ENCODE peak calls at places on chromosomes 5 and 9, in eight cellular contexts. H is breast epithelium, R is cardiac muscle cell, X is tibial artery, J is lung, N is PC-9, A is fibroblast of lung, V is mucosa of descending colon. D is an unnamed sample. For H3K4me1, the result is how much of the 10 kb centered on the place peaks cover.

GRCh38 chr9:136823136-136824046 is 15.6 kb downstream of the RABL6 start:
- DNase-seq in H (no peak), R (no peak), X (no peak), J (no peak), N (no peak), A (no peak), V (no peak), D (no peak)

GRCh38 chr5:134227259-134227658 is 1.4 kb upstream of the PPP2CA start:
- DNase-seq in H (no peak), R (no peak), X (no peak), J (no peak), N (peak), A (no peak), V (peak), D (no peak)

GRCh38 chr9:113386571-113387393 is 10.0 kb upstream of the HDHD3 start:
- DNase-seq in H (no peak), R (no peak), X (no peak), J (no peak), N (no peak), A (no peak), V (peak), D (no peak)

GRCh38 chr5:78060421-78060820 is 234.1 kb downstream of the AP3B1 start:
- DNase-seq in H (no peak), R (peak), X (no peak), J (no peak), N (no peak), A (peak), V (no peak), D (no peak)

GRCh38 chr5:88555658-88556057 is 287.0 kb upstream of the TMEM161B start:
- DNase-seq in H (no peak), R (no peak), X (no peak), J (no peak), N (no peak), A (no peak), V (no peak), D (no peak)

GRCh38 chr5:78587775-78588291 is 60.7 kb downstream of the LHFPL2 start:
- DNase-seq in H (no peak), R (peak), X (peak), J (no peak), N (no peak), A (peak), V (no peak), D (no peak)

GRCh38 chr5:96629774-96630173 is 32.4 kb upstream of the CAST start:
- DNase-seq in H (no peak), R (peak), X (peak), J (peak), N (peak), A (peak), V (no peak), D (no peak)

GRCh38 chr5:73311291-73312110 is 137.1 kb downstream of the FOXD1 start:
- DNase-seq in H (no peak), R (peak), X (peak), J (no peak), N (peak), A (peak), V (no peak), D (no peak)

GRCh38 chr9:17520264-17521058 is 58.4 kb upstream of the SH3GL2 start:
- DNase-seq in H (no peak), R (no peak), X (no peak), J (no peak), N (no peak), A (no peak), V (no peak), D (no peak)

GRCh38 chr9:135480071-135480941 is 724 bp downstream of the PPP1R26 start:
- DNase-seq in H (no peak), R (peak), X (no peak), J (no peak), N (peak), A (peak), V (peak), D (peak)

GRCh38 chr5:6574111-6574510 is 58.7 kb downstream of the NSUN2 start:
- DNase-seq in H (no peak), R (no peak), X (no peak), J (peak), N (no peak), A (no peak), V (no peak), D (no peak)

GRCh38 chr5:757931-758697 is 26.4 kb downstream of the ZDHHC11B start:
- DNase-seq in H (peak), R (no peak), X (no peak), J (peak), N (peak), A (no peak), V (peak), D (no peak)

GRCh38 chr9:6564868-6565267 is 80.7 kb downstream of the GLDC start:
- DNase-seq in H (no peak), R (peak), X (peak), J (no peak), N (no peak), A (peak), V (no peak), D (no peak)

GRCh38 chr5:151118898-151119600 is 38.2 kb upstream of the TNIP1 start:
- DNase-seq in H (no peak), R (no peak), X (no peak), J (no peak), N (no peak), A (no peak), V (no peak), D (no peak)

GRCh38 chr5:170228756-170229459 is 3.9 kb upstream of the C5orf58 start:
- DNase-seq in H (no peak), R (no peak), X (no peak), J (no peak), N (no peak), A (no peak), V (no peak), D (no peak)

GRCh38 chr5:148733601-148734438 is 79.5 kb upstream of the HTR4 start:
- DNase-seq in H (peak), R (peak), X (peak), J (peak), N (peak), A (peak), V (no peak), D (peak)

GRCh38 chr5:139666551-139666950 is 18.4 kb downstream of the CXXC5 start:
- DNase-seq in H (no peak), R (no peak), X (no peak), J (no peak), N (no peak), A (no peak), V (no peak), D (no peak)

GRCh38 chr5:145701404-145701803 is 133.7 kb downstream of the PRELID2 start:
- DNase-seq in H (no peak), R (no peak), X (no peak), J (no peak), N (no peak), A (no peak), V (no peak), D (no peak)

GRCh38 chr9:136527721-136528710 is 17.8 kb downstream of the NOTCH1 start:
- DNase-seq in H (no peak), R (no peak), X (no peak), J (no peak), N (no peak), A (no peak), V (peak), D (no peak)

GRCh38 chr5:103119067-103119764 is 722 bp downstream of the GIN1 start:
- DNase-seq in H (no peak), R (no peak), X (no peak), J (no peak), N (no peak), A (peak), V (no peak), D (no peak)
- H3K4me1 ChIP-seq in H (under half), R (under half), X (under half), J (under half), N (under half), A (under half), V (under half), D (under half)

DNA sequence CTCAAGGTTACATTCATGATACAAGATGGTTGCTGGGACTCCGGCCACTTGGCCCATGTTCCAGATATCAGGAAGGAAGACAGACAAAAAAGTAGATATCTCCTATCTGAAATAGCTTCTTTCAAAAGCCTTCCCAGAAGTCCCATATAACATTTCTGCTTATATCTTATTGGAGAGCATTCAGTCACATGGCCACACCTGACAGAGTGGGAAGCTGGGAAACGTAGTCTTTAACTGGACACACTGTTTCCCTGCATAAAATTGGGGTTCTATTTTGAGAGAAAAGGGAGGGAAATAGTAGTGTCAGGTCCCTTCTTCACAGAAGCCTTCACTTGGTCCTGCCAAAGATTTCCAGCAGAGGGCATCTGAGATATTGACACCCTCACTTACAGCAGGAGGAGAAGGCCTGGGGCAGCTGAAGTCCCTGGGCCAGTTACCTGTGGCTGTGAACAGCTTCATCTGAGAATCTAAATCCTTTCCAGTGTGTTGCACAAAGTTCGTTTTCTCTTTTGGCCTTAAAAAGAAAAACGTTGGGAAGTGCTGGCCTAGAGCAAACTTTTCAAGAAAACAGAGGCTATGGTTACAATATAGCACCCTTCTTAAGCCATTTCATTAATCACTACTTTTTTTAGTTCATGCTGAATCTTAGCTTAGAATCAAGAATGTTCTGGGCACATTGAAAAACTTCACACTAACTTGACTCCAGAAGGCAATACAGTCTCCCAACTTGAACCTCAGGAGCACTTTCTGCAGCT is 33.5 kb downstream of the SPEF2 start:
- DNase-seq in H (no peak), R (peak), X (no peak), J (no peak), N (peak), A (peak), V (no peak), D (no peak)
- TF ChIP-seq CTCF in H (no peak), R (peak), X (peak), J (peak), N (peak), A (peak), V (no peak), D (peak)

GRCh38 chr9:127565231-127565630 is 46.8 kb upstream of the STXBP1 start:
- DNase-seq in H (no peak), R (no peak), X (no peak), J (no peak), N (no peak), A (no peak), V (no peak), D (no peak)

GRCh38 chr9:127562271-127562780 is 49.8 kb upstream of the STXBP1 start:
- DNase-seq in H (no peak), R (no peak), X (no peak), J (no peak), N (no peak), A (no peak), V (peak), D (no peak)

GRCh38 chr9:127562841-127563523 is 49.1 kb upstream of the STXBP1 start:
- DNase-seq in H (no peak), R (peak), X (no peak), J (no peak), N (no peak), A (peak), V (no peak), D (no peak)

GRCh38 chr9:127561491-127562270 is 50.4 kb upstream of the STXBP1 start:
- DNase-seq in H (peak), R (peak), X (peak), J (peak), N (peak), A (peak), V (peak), D (no peak)

DNA sequence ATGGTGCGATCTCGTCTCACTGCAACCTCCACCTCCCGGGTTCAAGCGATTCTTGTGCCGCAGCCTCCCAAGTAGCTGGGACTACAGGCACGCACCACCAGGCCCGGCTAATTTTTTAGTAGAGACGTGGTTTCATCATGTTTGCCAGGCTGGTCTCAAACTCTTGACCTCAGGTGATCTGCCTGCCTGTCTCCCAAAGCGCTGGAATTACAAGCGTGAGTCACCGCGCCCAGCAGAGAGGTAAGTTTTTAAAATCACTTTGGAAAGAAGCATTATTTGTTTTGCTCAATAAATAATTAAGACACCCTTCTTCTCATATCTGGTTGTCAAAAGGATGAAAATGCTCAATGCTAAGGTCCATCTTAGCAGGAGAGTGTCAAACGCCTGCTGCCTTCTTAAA is 48.5 kb upstream of the STXBP1 start:
- DNase-seq in H (no peak), R (no peak), X (no peak), J (no peak), N (no peak), A (no peak), V (no peak), D (no peak)
- H3K4me1 ChIP-seq in H (under half), R (under half), X (under half), J (under half), N (half or more), A (half or more), V (under half), D (half or more)

GRCh38 chr5:125227333-125228075 is 481.1 kb upstream of the ZNF608 start:
- DNase-seq in H (no peak), R (peak), X (no peak), J (no peak), N (no peak), A (peak), V (no peak), D (no peak)
- TF ChIP-seq CTCF in H (no peak), R (peak), X (no peak), J (peak), N (peak), A (peak), V (no peak), D (no peak)

DNA sequence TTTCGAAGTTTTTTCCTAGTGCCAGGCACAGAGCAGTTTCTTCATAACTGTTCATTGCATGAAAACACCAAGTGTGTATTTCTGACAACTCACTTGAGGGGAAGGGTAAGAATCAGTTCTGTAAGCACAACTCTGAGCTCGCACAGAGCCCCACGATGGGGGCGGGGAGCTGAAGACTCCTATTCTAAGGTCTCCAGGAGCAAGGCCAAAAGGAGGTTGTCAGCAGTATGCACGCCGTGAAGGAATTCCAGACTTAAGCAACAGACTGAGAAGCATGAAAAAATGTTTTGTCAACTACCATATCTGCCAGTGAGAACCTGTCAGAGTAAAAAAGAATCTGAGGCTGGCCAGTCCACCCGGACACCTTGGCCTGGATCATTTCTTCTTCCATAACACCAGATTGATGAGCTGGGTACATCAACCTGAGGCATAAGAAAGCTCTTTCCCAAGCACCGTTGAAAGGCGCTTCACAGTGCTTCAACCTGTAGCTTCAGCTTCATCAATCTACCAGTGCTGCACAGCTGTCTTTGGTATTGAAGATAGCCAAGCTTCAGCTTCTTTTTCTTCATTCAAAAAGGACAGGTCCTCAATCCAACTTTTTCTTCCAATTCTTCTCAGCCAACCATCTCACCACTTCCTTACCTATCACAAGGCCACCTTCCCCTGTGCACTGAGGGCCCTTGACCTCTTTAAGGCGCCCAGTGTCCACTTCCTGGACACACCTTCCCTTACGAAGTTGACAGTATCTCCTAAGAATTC is 1.1 kb upstream of the CTNNAL1 start:
- DNase-seq in H (no peak), R (peak), X (peak), J (no peak), N (peak), A (peak), V (no peak), D (peak)
- H3K4me1 ChIP-seq in H (under half), R (under half), X (under half), J (under half), N (half or more), A (under half), V (under half), D (half or more)

GRCh38 chr9:123432331-123433236 is 76.6 kb downstream of the CRB2 start:
- DNase-seq in H (peak), R (no peak), X (no peak), J (no peak), N (no peak), A (no peak), V (no peak), D (peak)

GRCh38 chr9:123431581-123431980 is 75.6 kb downstream of the CRB2 start:
- DNase-seq in H (peak), R (no peak), X (no peak), J (no peak), N (no peak), A (no peak), V (no peak), D (no peak)

GRCh38 chr9:123435471-123435870 is 79.5 kb downstream of the CRB2 start:
- DNase-seq in H (no peak), R (no peak), X (no peak), J (no peak), N (no peak), A (no peak), V (no peak), D (no peak)

GRCh38 chr9:123437201-123437600 is 81.2 kb downstream of the CRB2 start:
- DNase-seq in H (no peak), R (no peak), X (no peak), J (no peak), N (no peak), A (no peak), V (no peak), D (peak)

DNA sequence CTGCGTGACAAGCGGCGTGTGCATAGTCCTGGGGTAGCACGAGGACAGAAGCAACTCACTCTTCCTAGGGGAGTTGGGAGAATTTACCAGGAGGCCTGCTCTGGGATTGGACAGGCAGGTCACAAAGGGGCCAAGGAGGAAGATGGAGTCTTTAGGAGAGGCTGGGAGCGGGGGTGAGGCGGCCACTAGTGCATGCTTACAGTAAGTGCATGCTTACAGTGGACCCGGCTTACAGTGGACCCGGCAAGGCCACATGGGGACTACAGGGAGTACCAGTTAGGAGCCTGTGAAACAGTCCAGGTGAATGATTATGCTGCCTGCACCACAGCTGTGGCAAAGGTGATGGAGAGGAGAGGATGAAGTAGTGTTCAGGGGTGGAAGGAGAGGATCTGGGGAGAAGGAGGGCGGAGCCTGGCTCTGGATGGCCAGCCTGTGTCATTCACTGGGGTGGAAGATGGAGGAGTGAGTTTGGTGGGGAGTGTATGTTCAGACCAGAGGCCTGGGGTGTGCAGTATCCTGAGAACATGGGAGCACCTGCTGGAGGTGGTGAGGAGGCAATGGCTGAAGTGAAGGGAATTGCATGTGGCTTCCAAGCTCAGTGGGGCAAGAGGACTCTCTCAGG is 78.7 kb downstream of the CRB2 start:
- DNase-seq in H (peak), R (no peak), X (no peak), J (no peak), N (no peak), A (no peak), V (no peak), D (peak)
- TF ChIP-seq CTCF in H (no peak), R (no peak), X (no peak), J (no peak), N (no peak), A (no peak), V (no peak), D (no peak)

D was measured in spleen.